ENCODE peak calls at places on chromosomes 4 and X, in eight cellular contexts. Z is stimulated activated naive B cell treated with anti-CD40 and anti-IgM and Interleukin-4, amounts not matched to agents 10 μg/mL and 1 μg/mL and 100 μg/mL, for 72 hours; A is activated CD8-positive, alpha-beta memory T cell treated with anti-CD3 and anti-CD28 coated beads, Interleukin-2, amount 50 U/mL, for 48 hours; J is GM04504; L is thoracic aorta; U is lower lobe of right lung; H is thyroid gland; W is midbrain. Y is an unnamed sample.

GRCh38 chrX:41317487-41318208 is 16.3 kb upstream of the DDX3X start:
- DNase-seq in Z (no peak), A (no peak), J (no peak), L (no peak), U (no peak), H (no peak), W (no peak), Y (no peak)

GRCh38 chrX:6738518-6739470 is 203.9 kb upstream of the VCX3A start:
- DNase-seq in Z (peak; percentile 29), A (no peak), J (no peak), L (no peak), U (no peak), H (no peak), W (no peak), Y (no peak)

GRCh38 chrX:106959897-106960296 is 39.7 kb downstream of the CLDN2 start:
- DNase-seq in Z (no peak), A (no peak), J (no peak), L (no peak), U (no peak), H (no peak), W (peak; percentile 2), Y (peak; percentile 6)

GRCh38 chr4:55172694-55173287 is 47.4 kb upstream of the KDR start:
- DNase-seq in Z (no peak), A (no peak), J (no peak), L (no peak), U (no peak), H (no peak), W (no peak), Y (no peak)

GRCh38 chr4:108849611-108850406 is 87.0 kb upstream of the ETNPPL start:
- DNase-seq in Z (no peak), A (no peak), J (no peak), L (no peak), U (no peak), H (no peak), W (no peak), Y (no peak)

GRCh38 chrX:18010251-18010650 is 149.2 kb upstream of the RAI2 start:
- DNase-seq in Z (no peak), A (no peak), J (no peak), L (no peak), U (no peak), H (no peak), W (no peak), Y (no peak)

GRCh38 chr4:117700111-117700892 is 334.0 kb upstream of the NDST3 start:
- DNase-seq in Z (no peak), A (no peak), J (no peak), L (no peak), U (no peak), H (no peak), W (peak; percentile 0), Y (no peak)

GRCh38 chrX:104253567-104254441 is 929 bp downstream of the ESX1 start:
- DNase-seq in Z (no peak), A (peak; percentile 49), J (no peak), L (no peak), U (no peak), H (no peak), W (no peak), Y (no peak)

GRCh38 chrX:96979766-96980165 is 96.1 kb downstream of the RPA4 start:
- DNase-seq in Z (no peak), A (no peak), J (no peak), L (no peak), U (no peak), H (no peak), W (no peak), Y (no peak)

GRCh38 chr4:106450249-106450648 is 81.7 kb upstream of the GIMD1 start:
- DNase-seq in Z (no peak), A (no peak), J (no peak), L (no peak), U (no peak), H (no peak), W (no peak), Y (no peak)

GRCh38 chr4:154559141-154559841 is 3.5 kb upstream of the FGB start:
- DNase-seq in Z (no peak), A (no peak), J (peak; percentile 18), L (no peak), U (no peak), H (no peak), W (no peak), Y (no peak)

GRCh38 chr4:176579233-176579632 is 213.5 kb downstream of the VEGFC start:
- DNase-seq in Z (no peak), A (no peak), J (no peak), L (no peak), U (no peak), H (no peak), W (no peak), Y (no peak)

GRCh38 chrX:54182864-54183613 is at the start of gene FAM120C:
- DNase-seq in Z (peak; percentile 52), A (peak; percentile 75), J (peak; percentile 36), L (peak; percentile 2), U (peak; percentile 68), H (peak; percentile 54), W (peak; percentile 78), Y (peak; percentile 65)

GRCh38 chr4:73586040-73586439 is 34.2 kb downstream of the RASSF6 start:
- DNase-seq in Z (no peak), A (no peak), J (no peak), L (no peak), U (no peak), H (no peak), W (no peak), Y (no peak)

GRCh38 chrX:19122641-19123009 is 357 bp upstream of the ADGRG2 start:
- DNase-seq in Z (no peak), A (no peak), J (no peak), L (no peak), U (no peak), H (no peak), W (no peak), Y (no peak)

GRCh38 chrX:115030635-115031034 is 13.2 kb upstream of the IL13RA2 start:
- DNase-seq in Z (no peak), A (no peak), J (no peak), L (no peak), U (no peak), H (no peak), W (no peak), Y (no peak)

GRCh38 chr4:67779631-67780030 is 25.4 kb upstream of the GNRHR start:
- DNase-seq in Z (no peak), A (no peak), J (no peak), L (no peak), U (no peak), H (no peak), W (no peak), Y (no peak)

Y was measured in body of pancreas.